ENCODE peak calls at places on chromosomes 12 and 14, in seven cellular contexts. W is ELF-1, T is GM12865, D is M059J, J is glomerular endothelial cell, V is germinal center, R is iPS DF 19.7. K is an unnamed sample.

GRCh38 chr14:23631234-23631633 is 4.9 kb upstream of the DHRS2 start:
- DNase-seq in W (no peak), T (no peak), D (no peak), J (no peak), V (no peak), R (no peak), K (no peak)

GRCh38 chr12:47362131-47362686 is 282.4 kb upstream of the AMIGO2 start:
- DNase-seq in W (no peak), T (no peak), D (no peak), J (no peak), V (no peak), R (no peak), K (no peak)

GRCh38 chr12:110937104-110937641 is 16.8 kb upstream of the MYL2 start:
- DNase-seq in W (peak), T (peak), D (peak), J (peak), V (peak), R (peak), K (peak)

GRCh38 chr12:101881228-101881627 is 3.8 kb downstream of the DRAM1 start:
- DNase-seq in W (no peak), T (no peak), D (no peak), J (no peak), V (no peak), R (no peak), K (no peak)

GRCh38 chr14:36438883-36439282 is 81.1 kb downstream of the NKX2-1 start:
- DNase-seq in W (no peak), T (no peak), D (no peak), J (no peak), V (no peak), R (no peak), K (no peak)

GRCh38 chr12:51082561-51083139 is 746 bp downstream of the CSRNP2 start:
- DNase-seq in W (peak), T (peak), D (peak), J (no peak), V (no peak), R (peak), K (no peak)

GRCh38 chr14:59321184-59321952 is 132.9 kb downstream of the DAAM1 start:
- DNase-seq in W (no peak), T (no peak), D (peak), J (no peak), V (no peak), R (no peak), K (no peak)

GRCh38 chr12:120514002-120514401 is 15.0 kb downstream of the COQ5 start:
- DNase-seq in W (no peak), T (no peak), D (no peak), J (no peak), V (no peak), R (no peak), K (no peak)